ENCODE peak calls at places on chromosomes 12 and 14, in eight cellular contexts. One of them, this sample, is unnamed.

GRCh38 chr12:57837779-57838562 is 8.6 kb downstream of the CTDSP2 start:
- DNase-seq in OCI-LY7: peak; percentile 50
- DNase-seq in fibroblast of lung: peak; percentile 79
- DNase-seq in neuronal stem cell: no peak
- DNase-seq in osteoblast: peak; percentile 93
- DNase-seq in GM23338: peak; percentile 79
- DNase-seq in A549: no peak
- DNase-seq in HepG2: no peak
- DNase-seq in this sample: peak; percentile 61

GRCh38 chr12:109130755-109131521 is 14.6 kb downstream of the ACACB start:
- DNase-seq in neuronal stem cell: no peak
- DNase-seq in A549: no peak
- DNase-seq in GM23338: peak; percentile 20
- DNase-seq in osteoblast: no peak
- DNase-seq in fibroblast of lung: no peak
- DNase-seq in HepG2: no peak
- DNase-seq in OCI-LY7: peak; percentile 41
- DNase-seq in this sample: peak; percentile 15

GRCh38 chr12:109696485-109697269 is 16.9 kb upstream of the FAM222A start:
- DNase-seq in osteoblast: peak; percentile 76
- DNase-seq in neuronal stem cell: no peak
- DNase-seq in fibroblast of lung: peak; percentile 18
- DNase-seq in HepG2: peak; percentile 36
- DNase-seq in A549: no peak
- DNase-seq in GM23338: no peak
- DNase-seq in OCI-LY7: no peak
- DNase-seq in this sample: no peak

GRCh38 chr12:105359840-105360239 is 29.3 kb downstream of the C12orf75 start:
- DNase-seq in fibroblast of lung: no peak
- DNase-seq in OCI-LY7: no peak
- DNase-seq in HepG2: no peak
- DNase-seq in GM23338: no peak
- DNase-seq in osteoblast: no peak
- DNase-seq in A549: no peak
- DNase-seq in neuronal stem cell: no peak
- DNase-seq in this sample: no peak

GRCh38 chr12:107891967-107892366 is 117.5 kb downstream of the ASCL4 start:
- DNase-seq in neuronal stem cell: no peak
- DNase-seq in HepG2: no peak
- DNase-seq in fibroblast of lung: no peak
- DNase-seq in A549: no peak
- DNase-seq in osteoblast: no peak
- DNase-seq in GM23338: peak; percentile 77
- DNase-seq in OCI-LY7: peak; percentile 27
- DNase-seq in this sample: peak; percentile 56

GRCh38 chr12:112762753-112763152 is 28.8 kb upstream of the RPH3A start:
- DNase-seq in neuronal stem cell: no peak
- DNase-seq in osteoblast: no peak
- DNase-seq in fibroblast of lung: no peak
- DNase-seq in A549: no peak
- DNase-seq in HepG2: no peak
- DNase-seq in GM23338: no peak
- DNase-seq in OCI-LY7: no peak
- DNase-seq in this sample: no peak

GRCh38 chr12:83739602-83740001 is 1052.9 kb downstream of the TMTC2 start:
- DNase-seq in A549: no peak
- DNase-seq in fibroblast of lung: no peak
- DNase-seq in neuronal stem cell: no peak
- DNase-seq in GM23338: no peak
- DNase-seq in osteoblast: no peak
- DNase-seq in OCI-LY7: no peak
- DNase-seq in HepG2: no peak
- DNase-seq in this sample: no peak

GRCh38 chr12:117069926-117070900 is 29.0 kb downstream of the TESC start:
- DNase-seq in osteoblast: no peak
- DNase-seq in neuronal stem cell: no peak
- DNase-seq in fibroblast of lung: no peak
- DNase-seq in GM23338: no peak
- DNase-seq in HepG2: no peak
- DNase-seq in OCI-LY7: no peak
- DNase-seq in A549: no peak
- DNase-seq in this sample: peak; percentile 37

GRCh38 chr12:18462437-18462836 is 201.1 kb downstream of the PIK3C2G start:
- DNase-seq in neuronal stem cell: no peak
- DNase-seq in GM23338: no peak
- DNase-seq in HepG2: no peak
- DNase-seq in A549: no peak
- DNase-seq in osteoblast: no peak
- DNase-seq in OCI-LY7: no peak
- DNase-seq in fibroblast of lung: peak; percentile 83
- DNase-seq in this sample: no peak

GRCh38 chr12:113227169-113227568 is 5.9 kb downstream of the TPCN1 start:
- DNase-seq in OCI-LY7: no peak
- DNase-seq in GM23338: no peak
- DNase-seq in HepG2: no peak
- DNase-seq in neuronal stem cell: no peak
- DNase-seq in A549: no peak
- DNase-seq in osteoblast: no peak
- DNase-seq in fibroblast of lung: no peak
- DNase-seq in this sample: no peak

GRCh38 chr12:11927311-11927935 is 143.3 kb upstream of the BCL2L14 start:
- DNase-seq in neuronal stem cell: peak; percentile 27
- DNase-seq in fibroblast of lung: peak; percentile 56
- DNase-seq in A549: no peak
- DNase-seq in HepG2: no peak
- DNase-seq in OCI-LY7: no peak
- DNase-seq in GM23338: peak; percentile 11
- DNase-seq in osteoblast: no peak
- DNase-seq in this sample: peak; percentile 72

GRCh38 chr12:126404293-126404851 is 1339.1 kb downstream of the AACS start:
- DNase-seq in osteoblast: no peak
- DNase-seq in fibroblast of lung: peak; percentile 69
- DNase-seq in neuronal stem cell: no peak
- DNase-seq in A549: no peak
- DNase-seq in OCI-LY7: no peak
- DNase-seq in GM23338: no peak
- DNase-seq in HepG2: no peak
- DNase-seq in this sample: no peak

GRCh38 chr12:89370850-89371249 is 18.5 kb upstream of the DUSP6 start:
- DNase-seq in GM23338: no peak
- DNase-seq in A549: no peak
- DNase-seq in fibroblast of lung: peak; percentile 97
- DNase-seq in neuronal stem cell: no peak
- DNase-seq in osteoblast: no peak
- DNase-seq in OCI-LY7: no peak
- DNase-seq in HepG2: no peak
- DNase-seq in this sample: no peak

GRCh38 chr12:54390668-54391551 is 6.4 kb upstream of the ZNF385A start:
- DNase-seq in GM23338: peak; percentile 95
- DNase-seq in neuronal stem cell: no peak
- DNase-seq in osteoblast: peak; percentile 73
- DNase-seq in OCI-LY7: peak; percentile 84
- DNase-seq in A549: peak; percentile 49
- DNase-seq in HepG2: no peak
- DNase-seq in fibroblast of lung: no peak
- DNase-seq in this sample: peak; percentile 90

GRCh38 chr14:42428996-42429395 is 822.3 kb downstream of the LRFN5 start:
- DNase-seq in A549: no peak
- DNase-seq in GM23338: no peak
- DNase-seq in osteoblast: no peak
- DNase-seq in HepG2: no peak
- DNase-seq in neuronal stem cell: no peak
- DNase-seq in fibroblast of lung: no peak
- DNase-seq in OCI-LY7: peak; percentile 75
- DNase-seq in this sample: no peak

DNA sequence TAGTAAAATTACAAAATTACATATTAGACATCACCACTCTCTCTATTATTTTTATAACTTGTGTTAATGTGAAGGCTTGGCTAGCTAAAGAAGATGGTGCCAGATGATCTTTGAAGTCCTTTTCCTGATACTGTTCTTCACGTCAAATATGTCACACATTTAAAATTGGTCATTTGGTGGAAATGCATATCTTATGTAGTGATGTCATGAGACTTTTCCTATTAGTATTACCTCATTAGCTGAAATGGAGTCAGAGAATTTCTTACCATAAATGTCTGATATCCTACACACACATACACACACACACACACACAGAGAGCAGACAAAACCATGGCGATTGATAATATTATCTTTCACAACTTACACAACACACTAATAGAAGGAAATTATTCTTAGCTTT is 124.8 kb upstream of the PTPRB start:
- DNase-seq in GM23338: no peak
- DNase-seq in A549: no peak
- DNase-seq in osteoblast: no peak
- DNase-seq in fibroblast of lung: no peak
- DNase-seq in HepG2: no peak
- DNase-seq in neuronal stem cell: no peak
- DNase-seq in OCI-LY7: no peak
- DNase-seq in this sample: no peak
- H3K4me2 ChIP-seq in GM23338: no peak overlapping the region
- H3K4me2 ChIP-seq in A549: no peak overlapping the region
- H3K4me2 ChIP-seq in osteoblast: no peak overlapping the region
- H3K4me2 ChIP-seq in fibroblast of lung: no peak overlapping the region
- H3K4me2 ChIP-seq in HepG2: no peak overlapping the region
- H3K4me2 ChIP-seq in neuronal stem cell: no peak overlapping the region
- H3K4me2 ChIP-seq in OCI-LY7: no peak overlapping the region
- H3K4me2 ChIP-seq in this sample: no peak overlapping the region

GRCh38 chr14:100391182-100391581 is 68.0 kb downstream of the SLC25A47 start:
- DNase-seq in A549: no peak
- DNase-seq in GM23338: no peak
- DNase-seq in neuronal stem cell: no peak
- DNase-seq in osteoblast: no peak
- DNase-seq in OCI-LY7: no peak
- DNase-seq in fibroblast of lung: no peak
- DNase-seq in HepG2: no peak
- DNase-seq in this sample: no peak

GRCh38 chr14:100391777-100392176 is 68.6 kb downstream of the SLC25A47 start:
- DNase-seq in GM23338: no peak
- DNase-seq in A549: no peak
- DNase-seq in fibroblast of lung: no peak
- DNase-seq in neuronal stem cell: no peak
- DNase-seq in osteoblast: no peak
- DNase-seq in OCI-LY7: no peak
- DNase-seq in HepG2: no peak
- DNase-seq in this sample: no peak

GRCh38 chr14:100387450-100387849 is 64.3 kb downstream of the SLC25A47 start:
- DNase-seq in A549: no peak
- DNase-seq in neuronal stem cell: no peak
- DNase-seq in osteoblast: no peak
- DNase-seq in OCI-LY7: no peak
- DNase-seq in fibroblast of lung: no peak
- DNase-seq in GM23338: no peak
- DNase-seq in HepG2: no peak
- DNase-seq in this sample: no peak

GRCh38 chr14:100388137-100389050 is 65.3 kb downstream of the SLC25A47 start:
- DNase-seq in OCI-LY7: no peak
- DNase-seq in osteoblast: no peak
- DNase-seq in HepG2: no peak
- DNase-seq in A549: no peak
- DNase-seq in neuronal stem cell: no peak
- DNase-seq in fibroblast of lung: no peak
- DNase-seq in GM23338: no peak
- DNase-seq in this sample: no peak

DNA sequence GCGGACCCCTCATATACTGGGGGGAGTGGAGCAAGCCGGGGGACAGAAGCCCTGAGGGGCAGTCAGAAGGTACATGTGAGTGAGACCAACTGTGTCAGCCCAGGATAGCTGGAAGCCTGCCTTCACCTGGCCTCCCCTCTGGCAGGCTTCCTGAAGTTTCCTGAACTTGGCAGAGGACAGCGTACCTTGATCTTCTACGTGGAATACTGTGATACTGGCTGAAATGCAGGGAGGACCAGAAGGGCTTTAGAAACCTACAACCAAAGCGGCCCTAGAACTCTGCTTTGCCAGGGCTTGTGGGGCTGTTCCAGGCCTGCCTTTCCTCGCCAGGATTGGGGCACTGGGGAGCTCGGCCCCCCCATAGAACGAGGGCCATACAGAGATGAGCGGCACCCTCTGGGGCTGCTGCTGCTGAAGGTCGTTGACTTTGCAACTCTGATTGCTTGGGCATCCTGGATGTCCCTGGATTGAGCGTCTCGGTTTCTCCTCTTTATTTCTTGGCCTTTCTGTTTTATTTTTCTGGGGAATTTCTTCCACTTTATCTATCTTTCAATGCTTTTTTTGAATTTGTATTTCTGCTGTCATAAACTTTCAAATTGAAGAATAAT is 66.5 kb downstream of the SLC25A47 start:
- DNase-seq in neuronal stem cell: no peak
- DNase-seq in GM23338: no peak
- DNase-seq in fibroblast of lung: no peak
- DNase-seq in osteoblast: no peak
- DNase-seq in A549: no peak
- DNase-seq in OCI-LY7: no peak
- DNase-seq in HepG2: no peak
- DNase-seq in this sample: no peak
- H3K4me3 ChIP-seq in neuronal stem cell: no peak overlapping the region
- H3K4me3 ChIP-seq in GM23338: no peak overlapping the region
- H3K4me3 ChIP-seq in fibroblast of lung: no peak overlapping the region
- H3K4me3 ChIP-seq in osteoblast: no peak overlapping the region
- H3K4me3 ChIP-seq in A549: no peak overlapping the region
- H3K4me3 ChIP-seq in OCI-LY7: no peak overlapping the region
- H3K4me3 ChIP-seq in HepG2: no peak overlapping the region
- H3K4me3 ChIP-seq in this sample: no peak overlapping the region

DNA sequence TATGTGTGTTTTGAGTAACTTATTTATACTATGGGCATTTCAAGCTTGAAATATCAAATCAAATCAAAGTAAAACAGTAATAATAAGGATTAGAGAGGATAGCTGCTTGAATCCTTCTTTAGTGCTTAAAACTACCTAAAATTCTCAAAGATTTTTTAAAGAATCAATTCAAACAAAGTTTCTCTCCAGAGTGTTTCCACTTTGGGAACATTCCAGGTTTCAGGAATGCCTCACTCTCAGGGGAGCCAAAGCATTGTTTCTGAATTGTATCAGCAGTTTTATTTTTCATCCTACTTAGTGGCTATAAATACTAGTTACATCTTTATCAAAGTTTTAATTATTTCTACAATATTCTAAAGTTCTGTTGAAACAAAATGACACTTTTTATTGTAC is 796 bp downstream of the RASSF9 start:
- DNase-seq in A549: no peak
- DNase-seq in GM23338: peak; percentile 45
- DNase-seq in OCI-LY7: no peak
- DNase-seq in fibroblast of lung: peak; percentile 54
- DNase-seq in osteoblast: no peak
- DNase-seq in HepG2: no peak
- DNase-seq in neuronal stem cell: no peak
- DNase-seq in this sample: peak; percentile 12
- H3K4me2 ChIP-seq in A549: peak overlapping the region; percentile 63
- H3K4me2 ChIP-seq in GM23338: peak overlapping the region; percentile 1
- H3K4me2 ChIP-seq in OCI-LY7: no peak overlapping the region
- H3K4me2 ChIP-seq in fibroblast of lung: peak overlapping the region; percentile 64
- H3K4me2 ChIP-seq in osteoblast: peak overlapping the region; percentile 96
- H3K4me2 ChIP-seq in HepG2: no peak overlapping the region
- H3K4me2 ChIP-seq in neuronal stem cell: no peak overlapping the region
- H3K4me2 ChIP-seq in this sample: no peak overlapping the region

DNA sequence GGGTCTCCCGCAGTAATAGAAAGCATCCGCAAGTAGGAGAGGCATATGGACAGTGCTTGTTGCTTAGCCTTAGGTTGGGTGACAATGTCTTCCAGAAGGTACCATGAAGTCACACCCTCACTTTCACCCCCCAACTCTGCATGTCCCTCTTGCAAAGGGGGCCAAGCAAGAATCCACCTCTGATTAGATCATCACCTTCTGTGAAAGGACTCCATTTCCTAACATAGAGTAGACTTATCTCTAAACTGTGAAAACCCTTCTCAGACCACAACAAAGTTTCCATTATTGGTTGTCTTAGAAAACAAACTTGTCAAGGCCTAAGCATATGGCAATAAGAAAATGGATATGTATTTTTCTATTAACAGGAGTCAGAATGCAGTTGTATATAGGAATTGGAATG is 107.5 kb upstream of the CCDC196 start:
- DNase-seq in fibroblast of lung: no peak
- DNase-seq in neuronal stem cell: no peak
- DNase-seq in GM23338: no peak
- DNase-seq in osteoblast: no peak
- DNase-seq in OCI-LY7: no peak
- DNase-seq in A549: no peak
- DNase-seq in HepG2: no peak
- DNase-seq in this sample: no peak
- H3K4me3 ChIP-seq in fibroblast of lung: no peak overlapping the region
- H3K4me3 ChIP-seq in neuronal stem cell: no peak overlapping the region
- H3K4me3 ChIP-seq in GM23338: no peak overlapping the region
- H3K4me3 ChIP-seq in osteoblast: no peak overlapping the region
- H3K4me3 ChIP-seq in OCI-LY7: no peak overlapping the region
- H3K4me3 ChIP-seq in A549: no peak overlapping the region
- H3K4me3 ChIP-seq in HepG2: no peak overlapping the region
- H3K4me3 ChIP-seq in this sample: no peak overlapping the region